ENCODE peak calls at places on chromosomes 4 and X, in ten cellular contexts. T is transverse colon, W is A549, K is GM12892, P is ovary, S is sigmoid colon, Q is thyroid gland, O is upper lobe of left lung, M is breast epithelium, D is prostate gland. H is an unnamed sample.

GRCh38 chrX:153818571-153819397 is 11.6 kb downstream of the PDZD4 start:
- DNase-seq in K (peak), O (peak), S (no peak), W (peak), M (no peak), P (no peak), D (no peak), T (peak), Q (peak), H (peak)

GRCh38 chr4:165464813-165465381 is 86.1 kb downstream of the CPE start:
- DNase-seq in T (no peak), W (peak), D (no peak), Q (no peak), O (no peak), M (no peak), P (no peak), S (no peak), K (no peak), H (no peak)

GRCh38 chrX:103376118-103376978 is at the start of gene BEX3:
- DNase-seq in Q (peak), K (no peak), O (peak), W (peak), M (peak), S (peak), T (peak), D (peak), P (peak), H (no peak)

GRCh38 chr4:155967098-155967497 is 13.4 kb upstream of the CTSO start:
- DNase-seq in S (no peak), W (no peak), T (no peak), P (no peak), M (no peak), Q (no peak), O (no peak), K (no peak), D (no peak), H (no peak)

GRCh38 chr4:166460769-166461550 is 587.9 kb downstream of the TLL1 start:
- DNase-seq in D (no peak), P (no peak), O (no peak), T (no peak), K (no peak), M (no peak), W (no peak), Q (no peak), S (no peak), H (no peak)

GRCh38 chr4:142112451-142112850 is 476.1 kb downstream of the IL15 start:
- DNase-seq in T (no peak), W (no peak), P (no peak), S (no peak), K (no peak), D (no peak), M (no peak), O (no peak), Q (no peak), H (no peak)

GRCh38 chr4:138757432-138757831 is 258.1 kb upstream of the NOCT start:
- DNase-seq in O (no peak), K (no peak), D (no peak), S (no peak), P (no peak), M (no peak), W (no peak), T (no peak), Q (no peak), H (no peak)

GRCh38 chrX:15468036-15468435 is 25.1 kb downstream of the PIR start:
- DNase-seq in S (no peak), K (no peak), D (peak), O (no peak), T (peak), W (no peak), P (no peak), Q (peak), M (no peak), H (no peak)

GRCh38 chrX:106278951-106279350 is 110.8 kb downstream of the PWWP3B start:
- DNase-seq in P (no peak), O (no peak), K (no peak), D (no peak), M (no peak), S (no peak), T (no peak), Q (no peak), W (no peak), H (no peak)

GRCh38 chr4:185143596-185143969 is 517 bp downstream of the SLC25A4 start:
- DNase-seq in S (peak), P (peak), D (peak), M (peak), Q (peak), K (no peak), T (peak), W (no peak), O (no peak), H (peak)

GRCh38 chrX:154534526-154535322 is 11.9 kb downstream of the G6PD start:
- DNase-seq in M (peak), W (peak), T (peak), S (peak), P (peak), D (peak), K (peak), O (peak), Q (peak), H (peak)

GRCh38 chrX:151402719-151403390 is 5.8 kb downstream of the VMA21 start:
- DNase-seq in D (peak), Q (peak), M (no peak), O (peak), P (no peak), S (peak), W (no peak), K (no peak), T (no peak), H (no peak)

GRCh38 chr4:1659104-1659725 is 24.9 kb downstream of the FAM53A start:
- DNase-seq in D (no peak), Q (no peak), O (peak), M (no peak), T (no peak), W (no peak), P (no peak), S (no peak), K (no peak), H (no peak)

GRCh38 chr4:128242601-128243000 is 45.0 kb downstream of the PGRMC2 start:
- DNase-seq in W (no peak), Q (no peak), O (no peak), K (no peak), M (no peak), S (no peak), D (no peak), T (no peak), P (no peak), H (no peak)

GRCh38 chrX:54182864-54183613 is at the start of gene FAM120C:
- DNase-seq in S (peak), P (peak), K (peak), W (peak), O (peak), Q (peak), D (peak), M (peak), T (peak), H (peak)

GRCh38 chr4:10015140-10015753 is 6.0 kb downstream of the SLC2A9 start:
- DNase-seq in S (no peak), Q (peak), P (peak), D (peak), K (no peak), W (no peak), T (peak), O (no peak), M (no peak), H (no peak)

GRCh38 chr4:183242291-183242690 is 77.8 kb downstream of the CLDN22 start:
- DNase-seq in O (no peak), Q (no peak), D (no peak), T (no peak), S (no peak), K (no peak), P (no peak), W (no peak), M (no peak), H (no peak)

GRCh38 chr4:112312610-112313239 is 15.6 kb downstream of the ALPK1 start:
- DNase-seq in D (no peak), T (no peak), W (no peak), O (no peak), M (no peak), K (peak), P (no peak), S (no peak), Q (no peak), H (no peak)

GRCh38 chrX:71253253-71254091 is 468 bp downstream of the ZMYM3 start:
- DNase-seq in Q (peak), P (peak), M (no peak), K (peak), D (peak), W (peak), S (no peak), O (peak), T (peak), H (peak)

GRCh38 chr4:472881-473574 is 25.9 kb downstream of the ZNF721 start:
- DNase-seq in K (no peak), W (peak), S (no peak), P (no peak), Q (no peak), T (no peak), D (no peak), M (no peak), O (no peak), H (no peak)

GRCh38 chr4:475962-476361 is 23.0 kb downstream of the ZNF721 start:
- DNase-seq in T (no peak), O (no peak), K (no peak), W (no peak), D (no peak), Q (no peak), P (no peak), S (no peak), M (no peak), H (no peak)

GRCh38 chr4:476501-476900 is 22.5 kb downstream of the ZNF721 start:
- DNase-seq in O (no peak), D (no peak), K (no peak), S (no peak), P (no peak), Q (no peak), M (no peak), T (no peak), W (no peak), H (peak)

GRCh38 chr4:477686-478085 is 21.3 kb downstream of the ZNF721 start:
- DNase-seq in M (no peak), W (no peak), D (no peak), K (no peak), T (no peak), S (no peak), Q (no peak), P (no peak), O (no peak), H (no peak)

DNA sequence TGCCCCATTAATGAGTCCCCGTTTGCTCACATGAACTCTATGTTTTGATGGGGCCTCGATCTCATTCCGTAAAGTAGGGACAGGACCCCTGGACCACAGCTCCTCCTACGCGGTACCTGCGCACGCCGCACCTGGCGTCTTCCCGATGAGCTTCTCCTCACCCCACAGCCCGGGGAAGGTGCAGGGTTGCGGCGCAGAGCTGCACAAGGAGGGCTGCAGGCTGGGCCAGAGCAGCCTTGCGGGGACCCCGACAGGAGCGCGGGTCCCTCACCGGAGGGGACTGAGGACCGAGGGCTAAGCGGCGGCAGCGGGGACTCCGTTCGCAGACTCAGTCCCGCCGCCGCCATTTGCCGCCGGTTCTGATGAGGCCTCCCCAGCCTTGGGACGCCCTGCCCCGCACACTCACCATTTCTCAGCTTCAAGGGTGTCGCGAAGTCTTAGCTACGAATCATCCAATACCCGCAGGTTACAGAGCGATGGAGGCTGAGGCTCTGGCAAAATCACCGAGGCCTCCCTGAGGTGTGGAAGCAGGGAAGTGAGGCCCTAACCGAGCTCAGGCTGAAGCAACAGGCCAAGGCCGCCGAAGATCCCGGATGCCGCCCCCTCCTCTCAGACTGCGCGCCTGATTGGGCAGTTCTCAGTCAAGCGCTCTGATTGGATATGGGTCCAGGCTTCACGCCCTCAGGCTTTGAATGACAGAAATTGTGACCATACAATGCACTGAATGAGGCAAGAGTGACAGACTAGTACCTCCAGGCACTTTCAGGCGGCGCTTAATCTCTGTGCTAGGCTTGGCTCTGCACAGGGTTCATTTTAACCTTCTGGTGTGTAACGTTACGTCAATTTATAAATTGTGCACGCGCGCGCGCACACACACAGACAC is 25.1 kb downstream of the ZNF721 start:
- DNase-seq in M (peak), T (peak), O (peak), S (peak), P (peak), Q (peak), W (peak), K (peak), D (peak), H (peak)
- TF ChIP-seq POLR2A in M (peak), T (peak), O (peak), S (peak), P (peak), Q (peak), W (peak), K (peak), D (peak), H (peak)

GRCh38 chrX:28347526-28347925 is 239.7 kb upstream of the IL1RAPL1 start:
- DNase-seq in M (no peak), S (no peak), W (no peak), K (no peak), T (no peak), Q (no peak), P (no peak), O (no peak), D (no peak), H (no peak)

DNA sequence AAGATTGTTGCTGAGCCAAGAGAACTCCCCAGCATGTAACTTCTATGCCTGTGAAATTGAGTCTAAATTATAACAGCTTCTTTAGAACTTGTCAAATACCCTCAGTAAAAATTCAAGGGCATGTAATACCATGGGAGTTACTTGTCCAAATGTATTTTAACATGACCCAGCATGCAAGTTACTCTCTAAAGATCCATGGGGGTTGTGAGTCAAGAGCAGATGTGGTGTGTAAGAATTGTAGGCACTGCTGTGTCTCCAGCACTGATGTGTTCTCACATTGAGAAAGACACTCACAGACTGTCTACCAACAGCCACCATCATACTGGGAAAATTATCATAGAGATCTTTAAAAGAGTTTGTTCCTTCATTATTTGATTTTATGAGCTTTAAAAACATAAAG is 237.4 kb upstream of the IL1RAPL1 start:
- DNase-seq in T (no peak), O (no peak), W (no peak), M (no peak), D (no peak), P (no peak), Q (no peak), K (no peak), S (no peak), H (no peak)
- TF ChIP-seq POLR2A in T (no peak), O (no peak), W (no peak), M (no peak), D (no peak), P (no peak), Q (no peak), K (no peak), S (no peak), H (no peak)

GRCh38 chr4:87006531-87007344 is 71.9 kb downstream of the AFF1 start:
- DNase-seq in M (peak), P (peak), O (peak), Q (peak), T (peak), K (peak), S (peak), D (peak), W (peak), H (peak)
- TF ChIP-seq POLR2A in M (peak), P (peak), O (peak), Q (peak), T (peak), K (peak), S (peak), D (peak), W (peak), H (peak)

DNA sequence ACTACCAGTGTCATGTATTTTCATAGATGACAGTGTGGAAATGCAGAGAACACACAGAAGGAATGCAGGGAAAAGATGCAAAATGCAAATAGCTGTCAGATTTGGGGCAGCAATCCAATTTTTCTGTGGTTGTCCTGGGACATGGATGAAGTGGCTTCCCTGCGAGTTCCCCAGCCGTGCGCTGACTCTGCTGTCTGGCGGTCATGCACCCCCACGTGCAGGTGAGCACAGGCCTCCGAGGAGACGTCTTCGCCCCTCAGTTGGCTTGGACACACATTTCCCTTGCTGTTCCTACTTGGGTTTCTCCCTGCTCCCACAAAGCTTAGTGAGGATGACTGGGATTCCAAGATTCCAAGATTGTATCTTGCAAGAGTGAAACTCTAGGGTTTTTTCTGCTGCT is 24.4 kb downstream of the BLOC1S4 start:
- DNase-seq in P (no peak), M (no peak), D (no peak), T (no peak), S (no peak), O (no peak), W (no peak), K (no peak), Q (no peak), H (no peak)
- TF ChIP-seq POLR2A in P (no peak), M (no peak), D (no peak), T (no peak), S (no peak), O (no peak), W (no peak), K (no peak), Q (no peak), H (no peak)

DNA sequence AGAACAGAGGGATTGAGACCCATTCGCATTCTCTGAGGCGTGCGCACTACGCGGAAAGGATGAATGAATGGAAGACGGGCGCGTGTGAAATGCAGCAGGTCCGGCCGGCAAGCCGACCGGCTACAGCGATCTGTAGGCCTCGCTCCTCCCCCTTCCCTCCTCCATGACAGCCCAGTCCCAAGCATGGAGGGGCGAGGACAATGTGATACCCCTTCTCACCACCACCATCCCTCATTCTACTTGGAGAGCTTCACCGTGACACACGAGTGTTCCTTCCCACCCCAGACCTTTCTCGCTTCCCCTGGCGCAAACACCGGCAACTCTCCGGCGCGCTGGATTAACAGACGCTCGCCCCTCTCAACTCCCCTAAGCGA is 815 bp downstream of the EIF4E start:
- DNase-seq in P (peak), D (peak), K (peak), T (peak), O (no peak), Q (peak), M (peak), S (peak), W (peak), H (peak)
- TF ChIP-seq POLR2A in P (no peak), D (no peak), K (peak), T (no peak), O (no peak), Q (no peak), M (no peak), S (no peak), W (peak), H (peak)

GRCh38 chr4:26299254-26299882 is 21.4 kb upstream of the RBPJ start:
- DNase-seq in M (no peak), Q (no peak), W (no peak), O (no peak), S (no peak), T (no peak), K (no peak), P (no peak), D (no peak), H (no peak)

GRCh38 chr4:26302390-26302897 is 18.4 kb upstream of the RBPJ start:
- DNase-seq in M (no peak), S (no peak), W (no peak), T (no peak), Q (no peak), P (no peak), O (no peak), D (no peak), K (no peak), H (no peak)

GRCh38 chr4:26300314-26301307 is 20.2 kb upstream of the RBPJ start:
- DNase-seq in O (no peak), T (no peak), K (no peak), W (no peak), Q (no peak), P (no peak), D (no peak), M (no peak), S (no peak), H (no peak)

GRCh38 chr4:26307027-26307426 is 13.8 kb upstream of the RBPJ start:
- DNase-seq in W (no peak), S (no peak), D (no peak), T (no peak), M (no peak), Q (no peak), P (no peak), O (no peak), K (no peak), H (no peak)

GRCh38 chr4:26303008-26303407 is 17.8 kb upstream of the RBPJ start:
- DNase-seq in P (no peak), W (no peak), M (no peak), T (no peak), Q (no peak), D (no peak), S (no peak), K (no peak), O (no peak), H (no peak)
- TF ChIP-seq POLR2A in P (no peak), W (no peak), M (no peak), T (no peak), Q (no peak), D (no peak), S (no peak), K (no peak), O (no peak), H (no peak)